ENCODE peak calls at places on chromosome 5, in seven cellular contexts. U, V, C, M, T, G and N are unnamed samples.

GRCh38 chr5:181173420-181174342 is 26.3 kb downstream of the OR2V2 start:
- DNase-seq in U (no peak), V (peak; percentile 55), C (peak; percentile 54), M (no peak), T (no peak), G (no peak), N (peak; percentile 48)

GRCh38 chr5:91109634-91110033 is 273.5 kb downstream of the ARRDC3 start:
- DNase-seq in U (no peak), V (no peak), C (peak; percentile 57), M (no peak), T (no peak), G (no peak), N (no peak)

GRCh38 chr5:1552469-1553255 is 28.9 kb upstream of the LPCAT1 start:
- DNase-seq in U (no peak), V (no peak), C (peak; percentile 14), M (no peak), T (no peak), G (peak; percentile 33), N (peak; percentile 12)

GRCh38 chr5:167425161-167425560 is 866.3 kb upstream of the WWC1 start:
- DNase-seq in U (no peak), V (no peak), C (no peak), M (no peak), T (peak; percentile 69), G (no peak), N (no peak)

GRCh38 chr5:130571076-130571475 is 594.0 kb downstream of the HINT1 start:
- DNase-seq in U (no peak), V (no peak), C (peak; percentile 87), M (no peak), T (no peak), G (no peak), N (no peak)

GRCh38 chr5:174067499-174067898 is 22.0 kb downstream of the NSG2 start:
- DNase-seq in U (no peak), V (no peak), C (no peak), M (no peak), T (no peak), G (no peak), N (no peak)

GRCh38 chr5:81235287-81236072 is 2.4 kb downstream of the CKMT2 start:
- DNase-seq in U (no peak), V (no peak), C (peak; percentile 13), M (no peak), T (no peak), G (peak; percentile 68), N (no peak)

GRCh38 chr5:176639981-176640380 is 7.3 kb upstream of the TSPAN17 start:
- DNase-seq in U (no peak), V (no peak), C (no peak), M (no peak), T (no peak), G (peak; percentile 60), N (no peak)

GRCh38 chr5:136094913-136095641 is 37.6 kb upstream of the SMAD5 start:
- DNase-seq in U (no peak), V (no peak), C (no peak), M (no peak), T (no peak), G (no peak), N (no peak)

GRCh38 chr5:154408806-154409205 is 37.0 kb upstream of the SAP30L start:
- DNase-seq in U (no peak), V (no peak), C (no peak), M (no peak), T (no peak), G (no peak), N (no peak)

GRCh38 chr5:39363217-39363616 is 1.1 kb downstream of the C9 start:
- DNase-seq in U (no peak), V (no peak), C (no peak), M (no peak), T (no peak), G (no peak), N (no peak)

GRCh38 chr5:33639478-33639877 is 198.7 kb downstream of the TARS1 start:
- DNase-seq in U (no peak), V (no peak), C (no peak), M (no peak), T (no peak), G (no peak), N (no peak)

GRCh38 chr5:33637011-33637410 is 196.2 kb downstream of the TARS1 start:
- DNase-seq in U (no peak), V (no peak), C (no peak), M (no peak), T (no peak), G (no peak), N (no peak)

GRCh38 chr5:33641722-33642505 is 201.1 kb downstream of the TARS1 start:
- DNase-seq in U (no peak), V (no peak), C (peak; percentile 90), M (no peak), T (no peak), G (no peak), N (no peak)
- TF ChIP-seq CTCF in U (no peak), V (no peak), C (no peak), M (no peak), T (no peak), G (no peak), N (no peak)

DNA sequence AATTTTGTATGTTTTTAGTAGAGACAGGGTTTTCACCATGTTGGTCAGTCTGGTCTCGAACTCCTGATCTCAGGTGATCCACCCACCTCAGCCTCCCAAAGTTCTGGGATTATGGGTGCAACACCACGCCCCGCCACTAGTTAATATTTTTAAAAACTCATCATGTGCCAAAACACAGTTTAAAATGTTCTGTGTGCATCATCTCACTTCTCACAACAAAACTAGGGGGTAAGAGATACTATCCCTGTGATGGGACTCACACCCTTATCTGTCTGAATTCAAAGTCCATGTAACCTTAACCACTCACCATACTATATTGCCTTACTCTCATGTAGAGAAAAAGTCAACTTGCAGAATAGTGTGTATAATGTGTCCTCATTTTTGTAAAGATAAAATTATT is 2.6 kb downstream of the PKD2L2 start:
- DNase-seq in U (no peak), V (no peak), C (no peak), M (no peak), T (no peak), G (no peak), N (no peak)
- TF ChIP-seq CTCF in U (no peak), V (no peak), C (peak; percentile 6), M (no peak), T (peak; percentile 8), G (no peak), N (no peak)

DNA sequence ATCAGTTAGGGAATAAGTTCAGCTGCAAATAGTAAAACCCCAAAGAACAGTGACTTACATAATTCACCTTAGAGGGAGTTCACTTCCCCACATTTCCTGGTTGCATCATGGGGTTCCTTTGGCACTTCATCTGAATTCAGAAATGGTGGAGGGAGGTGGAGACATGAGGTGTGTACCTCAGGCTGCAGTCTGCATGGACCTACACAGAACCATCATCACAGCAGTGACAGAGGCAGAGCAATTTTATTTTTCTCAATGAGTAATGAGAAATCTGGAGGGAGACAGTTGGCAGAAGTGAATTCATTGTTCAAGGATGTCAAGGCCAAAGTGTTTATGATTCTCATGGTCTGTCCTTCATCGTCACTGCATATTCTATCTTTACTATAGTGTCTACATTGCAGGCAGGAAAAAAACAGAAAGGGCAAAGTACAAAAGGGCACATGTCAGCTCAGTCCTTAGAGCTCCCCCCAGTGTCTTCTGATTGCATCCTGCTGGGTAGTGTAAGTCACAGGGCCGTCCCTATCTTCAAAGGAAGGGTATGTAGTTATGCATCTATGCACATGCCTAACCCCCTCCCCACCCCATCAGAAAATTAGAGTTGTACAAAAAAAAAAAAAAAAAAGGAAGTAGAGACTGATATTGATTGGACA is 132.8 kb upstream of the APC start:
- DNase-seq in U (peak; percentile 26), V (no peak), C (peak; percentile 4), M (no peak), T (peak; percentile 49), G (no peak), N (peak; percentile 35)
- TF ChIP-seq CTCF in U (peak; percentile 21), V (no peak), C (no peak), M (no peak), T (peak; percentile 24), G (peak; percentile 28), N (peak; percentile 42)

GRCh38 chr5:31232273-31232888 is 38.9 kb downstream of the CDH6 start:
- DNase-seq in U (peak; percentile 46), V (no peak), C (peak; percentile 85), M (no peak), T (peak; percentile 78), G (peak; percentile 42), N (peak; percentile 30)
- TF ChIP-seq CTCF in U (peak; percentile 56), V (no peak), C (peak; percentile 90), M (no peak), T (peak; percentile 80), G (peak; percentile 75), N (peak; percentile 68)

GRCh38 chr5:133408322-133408721 is 204.0 kb downstream of the FSTL4 start:
- DNase-seq in U (no peak), V (no peak), C (no peak), M (no peak), T (no peak), G (no peak), N (no peak)
- TF ChIP-seq CTCF in U (no peak), V (no peak), C (no peak), M (no peak), T (no peak), G (no peak), N (no peak)

GRCh38 chr5:76754765-76755164 is 38.8 kb downstream of the F2R start:
- DNase-seq in U (no peak), V (no peak), C (no peak), M (no peak), T (no peak), G (no peak), N (no peak)

GRCh38 chr5:76746677-76747076 is 30.8 kb downstream of the F2R start:
- DNase-seq in U (no peak), V (no peak), C (no peak), M (no peak), T (no peak), G (no peak), N (no peak)

GRCh38 chr5:76757049-76757448 is 41.1 kb downstream of the F2R start:
- DNase-seq in U (no peak), V (no peak), C (no peak), M (no peak), T (no peak), G (no peak), N (no peak)

GRCh38 chr5:76755779-76756637 is 40.1 kb downstream of the F2R start:
- DNase-seq in U (no peak), V (no peak), C (no peak), M (no peak), T (no peak), G (no peak), N (no peak)

GRCh38 chr5:76751291-76751690 is 35.4 kb downstream of the F2R start:
- DNase-seq in U (no peak), V (no peak), C (no peak), M (no peak), T (no peak), G (no peak), N (no peak)
- TF ChIP-seq CTCF in U (no peak), V (no peak), C (no peak), M (no peak), T (no peak), G (no peak), N (no peak)

DNA sequence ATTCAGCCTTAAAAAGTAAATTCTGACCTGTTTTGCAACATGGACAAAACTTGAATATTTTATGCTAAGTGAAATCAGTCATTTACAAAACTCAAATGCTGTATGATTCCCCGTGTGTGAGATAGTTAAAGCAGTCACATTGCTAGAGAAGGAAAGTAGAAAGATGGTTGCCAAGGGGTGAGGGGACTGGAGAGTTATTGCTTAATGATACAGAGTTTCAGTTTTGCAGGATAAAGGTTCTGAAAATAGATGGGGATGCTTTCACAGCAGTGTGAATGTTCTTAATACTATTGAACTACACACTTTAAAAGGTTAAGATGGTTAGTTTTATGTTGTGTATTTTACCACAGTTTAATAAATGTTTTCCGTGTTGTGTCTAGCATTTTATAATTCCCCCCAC is 51.2 kb downstream of the SGCD start:
- DNase-seq in U (no peak), V (no peak), C (no peak), M (no peak), T (no peak), G (no peak), N (no peak)
- TF ChIP-seq CTCF in U (no peak), V (no peak), C (no peak), M (no peak), T (no peak), G (no peak), N (no peak)